ENCODE peak calls at places on chromosomes 1 and 21, in four cellular contexts. Y is K562, L is HepG2, T is A549. M is an unnamed sample.

GRCh38 chr1:172321429-172321828 is 99.1 kb upstream of the C1orf105 start:
- DNase-seq in Y (no peak), L (no peak), T (peak; percentile 65), M (no peak)

GRCh38 chr21:25837545-25838263 is 102.9 kb downstream of the GABPA start:
- DNase-seq in Y (no peak), L (no peak), T (no peak), M (no peak)

GRCh38 chr1:54475357-54476230 is 69.4 kb upstream of the SSBP3 start:
- DNase-seq in Y (no peak), L (no peak), T (no peak), M (no peak)

GRCh38 chr1:12046749-12047119 is 16.4 kb upstream of the TNFRSF8 start:
- DNase-seq in Y (no peak), L (no peak), T (no peak), M (no peak)

GRCh38 chr1:86990826-86991225 is 76.4 kb downstream of the HS2ST1 start:
- DNase-seq in Y (no peak), L (no peak), T (no peak), M (no peak)

GRCh38 chr1:153598309-153599172 is 14.4 kb downstream of the S100A16 start:
- DNase-seq in Y (no peak), L (no peak), T (no peak), M (peak; percentile 88)

GRCh38 chr1:208544794-208545193 is 300.6 kb upstream of the PLXNA2 start:
- DNase-seq in Y (no peak), L (no peak), T (no peak), M (peak; percentile 4)

GRCh38 chr1:201212461-201213055 is 21.9 kb downstream of the IGFN1 start:
- DNase-seq in Y (no peak), L (no peak), T (no peak), M (no peak)

GRCh38 chr1:226512076-226512728 is 36.4 kb upstream of the STUM start:
- DNase-seq in Y (no peak), L (no peak), T (no peak), M (no peak)

GRCh38 chr1:180962178-180962577 is 49.5 kb downstream of the KIAA1614 start:
- DNase-seq in Y (no peak), L (no peak), T (no peak), M (no peak)

GRCh38 chr1:154441241-154441888 is 36.2 kb downstream of the IL6R start:
- DNase-seq in Y (no peak), L (no peak), T (no peak), M (no peak)

GRCh38 chr21:42629856-42630410 is 23.5 kb upstream of the PDE9A start:
- DNase-seq in Y (no peak), L (no peak), T (no peak), M (no peak)

GRCh38 chr1:13228343-13228781 is 2.4 kb upstream of the PRAMEF18 start:
- DNase-seq in Y (peak; percentile 42), L (no peak), T (peak; percentile 48), M (no peak)

GRCh38 chr1:80457409-80457808 is 1343.3 kb upstream of the ADGRL2 start:
- DNase-seq in Y (no peak), L (no peak), T (no peak), M (no peak)

GRCh38 chr1:180672105-180672504 is 40.3 kb downstream of the XPR1 start:
- DNase-seq in Y (no peak), L (no peak), T (no peak), M (no peak)

GRCh38 chr1:3464649-3465025 is 10.2 kb downstream of the ARHGEF16 start:
- DNase-seq in Y (no peak), L (no peak), T (no peak), M (no peak)

GRCh38 chr21:45120975-45121374 is 46.6 kb downstream of the ADARB1 start:
- DNase-seq in Y (no peak), L (no peak), T (no peak), M (no peak)

GRCh38 chr1:4755301-4756183 is 101.1 kb downstream of the AJAP1 start:
- DNase-seq in Y (no peak), L (no peak), T (no peak), M (no peak)

GRCh38 chr21:31873696-31874599 is 1.1 kb downstream of the HUNK start:
- DNase-seq in Y (peak; percentile 71), L (no peak), T (peak; percentile 32), M (no peak)

GRCh38 chr1:33583567-33583966 is 111.1 kb downstream of the ZSCAN20 start:
- DNase-seq in Y (no peak), L (no peak), T (no peak), M (no peak)

GRCh38 chr1:169024800-169025253 is 81.7 kb upstream of the ATP1B1 start:
- DNase-seq in Y (no peak), L (no peak), T (no peak), M (peak; percentile 92)

GRCh38 chr1:25063591-25064416 is 133.7 kb upstream of the RUNX3 start:
- DNase-seq in Y (no peak), L (no peak), T (peak; percentile 15), M (no peak)

GRCh38 chr1:217526636-217527035 is 104.3 kb downstream of the GPATCH2 start:
- DNase-seq in Y (no peak), L (no peak), T (no peak), M (no peak)

GRCh38 chr1:94949681-94950661 is 23.1 kb upstream of the CNN3 start:
- DNase-seq in Y (no peak), L (peak; percentile 79), T (peak; percentile 26), M (no peak)

GRCh38 chr1:57637155-57637554 is 213.3 kb upstream of the DAB1 start:
- DNase-seq in Y (no peak), L (no peak), T (no peak), M (no peak)

GRCh38 chr21:46347791-46348381 is 23.9 kb downstream of the PCNT start:
- DNase-seq in Y (no peak), L (no peak), T (no peak), M (no peak)

GRCh38 chr21:41885341-41886024 is 6.3 kb upstream of the PRDM15 start:
- DNase-seq in Y (no peak), L (no peak), T (no peak), M (no peak)

GRCh38 chr1:17097787-17098186 is 21.5 kb downstream of the PADI2 start:
- DNase-seq in Y (no peak), L (no peak), T (no peak), M (no peak)

GRCh38 chr1:36286802-36287201 is 19.4 kb upstream of the SH3D21 start:
- DNase-seq in Y (no peak), L (no peak), T (no peak), M (no peak)

GRCh38 chr1:36284061-36284460 is 22.1 kb upstream of the SH3D21 start:
- DNase-seq in Y (no peak), L (no peak), T (no peak), M (no peak)

GRCh38 chr1:36284517-36284916 is 21.7 kb upstream of the SH3D21 start:
- DNase-seq in Y (no peak), L (no peak), T (no peak), M (no peak)

GRCh38 chr1:36287595-36287994 is 18.6 kb upstream of the SH3D21 start:
- DNase-seq in Y (no peak), L (no peak), T (no peak), M (no peak)

DNA sequence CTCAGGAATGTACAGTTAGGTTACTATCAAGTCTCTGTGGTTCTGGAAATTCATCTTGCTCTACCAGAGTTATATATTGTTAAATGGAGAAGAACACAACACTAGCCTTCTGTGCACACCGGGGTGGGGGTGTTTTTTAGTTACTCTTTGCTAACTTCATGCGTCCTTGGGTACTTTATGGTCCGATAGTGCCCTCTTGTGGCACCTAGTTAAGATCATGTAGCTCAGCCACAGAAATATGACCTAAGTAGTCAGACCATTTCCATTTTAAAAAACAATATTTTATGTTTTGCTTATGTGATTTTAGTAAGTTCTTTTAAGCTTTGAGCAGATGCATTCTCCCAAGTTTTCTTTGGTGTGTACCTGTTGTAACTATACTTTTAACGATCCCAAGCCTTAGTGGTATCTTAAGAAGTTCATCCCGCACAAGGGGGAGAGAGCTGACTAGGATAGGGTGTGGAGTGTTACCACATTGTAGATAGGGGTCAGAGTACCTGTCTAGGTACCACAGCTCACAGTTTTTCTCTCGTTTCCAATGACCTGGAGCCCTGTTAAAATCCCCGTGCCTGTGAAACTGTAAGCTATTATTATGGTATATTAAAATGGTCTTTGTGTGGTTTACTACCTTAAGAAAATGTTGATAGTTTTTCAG is 20.6 kb upstream of the SH3D21 start:
- DNase-seq in Y (peak; percentile 79), L (peak; percentile 86), T (peak; percentile 84), M (peak; percentile 41)
- TF ChIP-seq RAD21 in Y (peak; percentile 93), L (peak; percentile 87), T (peak; percentile 77), M (peak; percentile 84)

GRCh38 chr1:41192456-41193188 is 49.5 kb downstream of the SCMH1 start:
- DNase-seq in Y (no peak), L (no peak), T (no peak), M (no peak)
- TF ChIP-seq CHD4 in Y (no peak), L (no peak), T (no peak), M (no peak)

DNA sequence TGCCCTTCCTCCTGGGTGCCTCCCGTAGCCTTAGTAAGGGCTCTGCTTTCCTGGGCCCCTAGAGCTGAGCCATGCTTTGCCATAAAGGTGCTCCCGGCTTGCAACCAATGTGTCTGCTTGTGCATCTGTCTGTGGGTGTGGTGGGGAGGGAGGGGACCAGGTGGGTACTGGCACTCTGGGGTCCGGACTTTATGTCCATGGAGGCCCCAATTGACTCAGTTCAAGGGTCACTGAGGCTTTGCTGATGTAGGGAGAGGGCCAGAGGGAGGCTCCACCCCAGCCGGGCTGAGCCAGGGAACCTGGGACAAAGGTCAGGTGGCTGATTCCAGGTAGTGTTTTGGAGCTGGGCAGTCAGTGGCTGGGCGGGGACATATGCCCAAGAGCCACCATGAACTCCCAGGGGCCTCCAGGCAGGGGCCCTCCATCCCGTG is 15.0 kb downstream of the TNFRSF25 start:
- DNase-seq in Y (no peak), L (peak; percentile 89), T (no peak), M (no peak)
- TF ChIP-seq POLR2A in Y (no peak), L (no peak), T (no peak), M (no peak)

DNA sequence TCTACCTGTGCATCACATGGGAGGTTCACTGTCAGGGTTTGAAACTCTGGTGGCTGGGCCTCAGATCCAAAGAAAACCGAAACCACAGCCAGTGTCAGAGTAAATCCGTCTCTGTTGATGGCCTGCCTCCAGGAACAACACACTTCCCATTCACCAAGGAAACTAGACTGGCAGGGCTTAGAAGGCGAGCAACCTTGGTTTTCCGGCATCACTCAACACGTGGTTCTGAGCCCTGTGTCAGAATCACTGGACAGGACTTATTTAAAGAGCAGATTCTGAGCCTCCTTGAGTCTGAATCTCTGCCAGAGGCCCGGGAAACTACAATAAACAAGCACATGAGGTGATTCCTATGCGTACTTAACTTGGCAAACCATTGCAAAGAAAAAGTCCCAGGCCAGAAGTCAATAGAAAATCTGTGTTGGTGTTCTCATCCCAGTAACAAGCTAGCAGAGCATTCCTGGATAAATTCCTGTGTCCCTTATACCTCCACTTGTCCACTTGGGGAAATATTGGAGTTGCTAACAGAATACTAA is 70.0 kb downstream of the KCTD3 start:
- DNase-seq in Y (no peak), L (peak; percentile 41), T (no peak), M (no peak)
- TF ChIP-seq RAD21 in Y (no peak), L (no peak), T (no peak), M (no peak)